ENCODE peak calls at places on chromosomes 5 and 9, in four cellular contexts. M is MM.1S, B is NB4, S is RWPE1. X is an unnamed sample.
A peak's percentile ranks its signal among the peaks of the same experiment; 100 is the strongest.

GRCh38 chr5:176881021-176881749 is 18.0 kb downstream of the HK3 start:
- DNase-seq in M (no peak), B (no peak), S (no peak), X (no peak)

GRCh38 chr9:134939836-134940235 is 22.1 kb upstream of the FCN1 start:
- DNase-seq in M (no peak), B (no peak), S (no peak), X (no peak)

GRCh38 chr5:83974151-83974822 is 253.6 kb upstream of the HAPLN1 start:
- DNase-seq in M (no peak), B (no peak), S (no peak), X (no peak)

GRCh38 chr5:151047814-151048425 is 27.5 kb downstream of the GPX3 start:
- DNase-seq in M (no peak), B (peak; percentile 34), S (no peak), X (peak; percentile 53)

GRCh38 chr5:140926903-140927573 is 939 bp downstream of the PCDHAC1 start:
- DNase-seq in M (no peak), B (no peak), S (peak; percentile 54), X (no peak)

GRCh38 chr5:150750469-150750868 is 8.3 kb downstream of the DCTN4 start:
- DNase-seq in M (no peak), B (no peak), S (no peak), X (no peak)

GRCh38 chr9:599933-600461 is 241.5 kb upstream of the DMRT1 start:
- DNase-seq in M (no peak), B (no peak), S (no peak), X (no peak)

GRCh38 chr5:137622850-137623249 is 113.0 kb downstream of the KLHL3 start:
- DNase-seq in M (no peak), B (peak; percentile 9), S (no peak), X (no peak)

GRCh38 chr9:71854811-71855210 is 56.2 kb downstream of the ABHD17B start:
- DNase-seq in M (no peak), B (no peak), S (no peak), X (no peak)

GRCh38 chr9:134558124-134558805 is 83.3 kb upstream of the COL5A1 start:
- DNase-seq in M (no peak), B (no peak), S (no peak), X (no peak)

GRCh38 chr5:92991681-92992472 is 589.1 kb downstream of the NR2F1-AS1 start:
- DNase-seq in M (no peak), B (no peak), S (no peak), X (no peak)

GRCh38 chr5:116371431-116371830 is 203.2 kb downstream of the SEMA6A start:
- DNase-seq in M (no peak), B (no peak), S (no peak), X (no peak)

GRCh38 chr9:116051528-116051927 is 102.1 kb upstream of the PAPPA start:
- DNase-seq in M (no peak), B (no peak), S (no peak), X (no peak)

GRCh38 chr9:79581388-79581787 is 9.6 kb downstream of the TLE4 start:
- DNase-seq in M (no peak), B (no peak), S (no peak), X (no peak)

X was measured in NAMALWA.